ENCODE peak calls at places on chromosomes 7 and 10, in six cellular contexts. One of them, this sample, is unnamed.

GRCh38 chr7:101390901-101391301 is 28.2 kb downstream of the COL26A1 start:
- DNase-seq in PC-3: no peak
- DNase-seq in lower leg skin: no peak
- DNase-seq in heart right ventricle: peak; percentile 55
- DNase-seq in HFFc6: no peak
- DNase-seq in AG04450: no peak
- DNase-seq in this sample: no peak

GRCh38 chr7:133957860-133958259 is 169.3 kb upstream of the LRGUK start:
- DNase-seq in PC-3: no peak
- DNase-seq in lower leg skin: no peak
- DNase-seq in heart right ventricle: no peak
- DNase-seq in HFFc6: no peak
- DNase-seq in AG04450: no peak
- DNase-seq in this sample: no peak

GRCh38 chr7:99955247-99955646 is 20.6 kb downstream of the AZGP1 start:
- DNase-seq in PC-3: peak; percentile 74
- DNase-seq in lower leg skin: no peak
- DNase-seq in heart right ventricle: no peak
- DNase-seq in HFFc6: no peak
- DNase-seq in AG04450: no peak
- DNase-seq in this sample: no peak

GRCh38 chr7:38232475-38233366 is 40.7 kb downstream of the TARP start:
- DNase-seq in PC-3: no peak
- DNase-seq in lower leg skin: no peak
- DNase-seq in heart right ventricle: no peak
- DNase-seq in HFFc6: no peak
- DNase-seq in AG04450: no peak
- DNase-seq in this sample: no peak

GRCh38 chr10:78899098-78899754 is 169.5 kb upstream of the ZMIZ1 start:
- DNase-seq in PC-3: no peak
- DNase-seq in lower leg skin: no peak
- DNase-seq in heart right ventricle: peak; percentile 3
- DNase-seq in HFFc6: no peak
- DNase-seq in AG04450: no peak
- DNase-seq in this sample: peak; percentile 65

GRCh38 chr7:155298288-155298833 is 683 bp downstream of the INSIG1 start:
- DNase-seq in PC-3: no peak
- DNase-seq in lower leg skin: peak; percentile 12
- DNase-seq in heart right ventricle: no peak
- DNase-seq in HFFc6: no peak
- DNase-seq in AG04450: no peak
- DNase-seq in this sample: no peak

GRCh38 chr10:25382029-25382810 is 207.4 kb downstream of the GPR158 start:
- DNase-seq in PC-3: no peak
- DNase-seq in lower leg skin: no peak
- DNase-seq in heart right ventricle: no peak
- DNase-seq in HFFc6: no peak
- DNase-seq in AG04450: no peak
- DNase-seq in this sample: no peak

GRCh38 chr10:32318476-32318896 is 28.5 kb downstream of the EPC1 start:
- DNase-seq in PC-3: no peak
- DNase-seq in lower leg skin: peak; percentile 23
- DNase-seq in heart right ventricle: peak; percentile 11
- DNase-seq in HFFc6: no peak
- DNase-seq in AG04450: no peak
- DNase-seq in this sample: no peak

GRCh38 chr7:107609861-107610260 is 29.8 kb downstream of the BCAP29 start:
- DNase-seq in PC-3: no peak
- DNase-seq in lower leg skin: no peak
- DNase-seq in heart right ventricle: no peak
- DNase-seq in HFFc6: no peak
- DNase-seq in AG04450: no peak
- DNase-seq in this sample: no peak

GRCh38 chr7:101816499-101817030 is 861 bp upstream of the CUX1 start:
- DNase-seq in PC-3: peak; percentile 43
- DNase-seq in lower leg skin: no peak
- DNase-seq in heart right ventricle: peak; percentile 44
- DNase-seq in HFFc6: no peak
- DNase-seq in AG04450: no peak
- DNase-seq in this sample: no peak

GRCh38 chr7:98826400-98826799 is 43.4 kb downstream of the TMEM130 start:
- DNase-seq in PC-3: no peak
- DNase-seq in lower leg skin: no peak
- DNase-seq in heart right ventricle: no peak
- DNase-seq in HFFc6: no peak
- DNase-seq in AG04450: no peak
- DNase-seq in this sample: no peak

DNA sequence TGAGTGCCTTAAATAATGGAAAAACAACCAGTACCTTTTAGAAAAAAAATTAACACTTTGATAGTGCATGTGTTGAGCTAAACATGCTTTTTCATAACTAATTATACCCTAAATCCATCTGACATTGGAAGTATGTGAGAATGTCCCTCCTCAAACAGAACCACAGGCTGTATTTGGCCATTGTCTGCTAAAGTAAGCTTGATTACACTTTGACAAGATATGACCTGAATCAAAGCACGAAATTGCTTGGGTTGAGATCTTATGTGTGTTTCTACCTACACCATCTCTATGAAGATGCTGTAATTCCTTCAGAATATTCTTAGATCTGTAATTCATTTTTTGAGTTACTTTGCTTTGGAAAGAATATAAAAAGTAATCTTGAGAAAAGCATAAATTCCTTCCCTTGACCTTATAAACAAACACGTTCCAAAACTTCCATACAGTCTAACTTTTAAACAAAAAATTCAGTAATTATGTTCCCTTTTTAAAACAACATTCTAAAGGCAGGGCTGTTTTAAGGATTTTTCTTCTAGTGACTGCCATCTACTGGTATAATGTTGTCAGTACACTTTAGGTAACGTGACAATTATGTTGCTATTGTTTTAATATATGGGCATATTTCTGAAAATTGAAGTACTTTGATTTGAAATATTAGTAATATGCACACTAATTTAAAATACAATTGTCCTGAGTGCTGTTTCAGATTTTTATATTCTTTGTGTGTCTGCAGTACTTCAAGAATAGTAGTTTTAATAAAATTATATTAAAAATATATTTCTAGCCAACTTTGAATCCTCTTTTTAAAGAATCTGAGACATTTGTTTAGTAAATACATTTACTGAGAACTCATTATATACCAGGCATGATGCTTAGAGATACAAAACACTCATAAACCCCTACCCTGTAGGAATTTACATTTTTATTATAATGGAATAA is 20.9 kb downstream of the CD36 start:
- DNase-seq in PC-3: peak; percentile 62
- DNase-seq in lower leg skin: no peak
- DNase-seq in heart right ventricle: no peak
- DNase-seq in HFFc6: peak; percentile 37
- DNase-seq in AG04450: no peak
- DNase-seq in this sample: no peak
- TF ChIP-seq CTCF in PC-3: peak; percentile 80
- TF ChIP-seq CTCF in lower leg skin: no peak
- TF ChIP-seq CTCF in heart right ventricle: peak; percentile 68
- TF ChIP-seq CTCF in HFFc6: peak; percentile 94
- TF ChIP-seq CTCF in AG04450: peak; percentile 64
- TF ChIP-seq CTCF in this sample: peak; percentile 73

GRCh38 chr10:58712982-58713381 is 200.3 kb downstream of the BICC1 start:
- DNase-seq in PC-3: peak; percentile 33
- DNase-seq in lower leg skin: no peak
- DNase-seq in heart right ventricle: no peak
- DNase-seq in HFFc6: no peak
- DNase-seq in AG04450: no peak
- DNase-seq in this sample: no peak

GRCh38 chr10:58712136-58712535 is 199.5 kb downstream of the BICC1 start:
- DNase-seq in PC-3: no peak
- DNase-seq in lower leg skin: no peak
- DNase-seq in heart right ventricle: no peak
- DNase-seq in HFFc6: no peak
- DNase-seq in AG04450: no peak
- DNase-seq in this sample: no peak

GRCh38 chr10:58715056-58715455 is 202.4 kb downstream of the BICC1 start:
- DNase-seq in PC-3: no peak
- DNase-seq in lower leg skin: no peak
- DNase-seq in heart right ventricle: no peak
- DNase-seq in HFFc6: no peak
- DNase-seq in AG04450: no peak
- DNase-seq in this sample: no peak

GRCh38 chr10:58718596-58718995 is 205.9 kb downstream of the BICC1 start:
- DNase-seq in PC-3: no peak
- DNase-seq in lower leg skin: no peak
- DNase-seq in heart right ventricle: no peak
- DNase-seq in HFFc6: no peak
- DNase-seq in AG04450: no peak
- DNase-seq in this sample: no peak

GRCh38 chr10:58714436-58714835 is 201.8 kb downstream of the BICC1 start:
- DNase-seq in PC-3: no peak
- DNase-seq in lower leg skin: no peak
- DNase-seq in heart right ventricle: no peak
- DNase-seq in HFFc6: no peak
- DNase-seq in AG04450: no peak
- DNase-seq in this sample: no peak
- TF ChIP-seq CTCF in PC-3: peak; percentile 12
- TF ChIP-seq CTCF in lower leg skin: no peak
- TF ChIP-seq CTCF in heart right ventricle: no peak
- TF ChIP-seq CTCF in HFFc6: no peak
- TF ChIP-seq CTCF in AG04450: no peak
- TF ChIP-seq CTCF in this sample: no peak

DNA sequence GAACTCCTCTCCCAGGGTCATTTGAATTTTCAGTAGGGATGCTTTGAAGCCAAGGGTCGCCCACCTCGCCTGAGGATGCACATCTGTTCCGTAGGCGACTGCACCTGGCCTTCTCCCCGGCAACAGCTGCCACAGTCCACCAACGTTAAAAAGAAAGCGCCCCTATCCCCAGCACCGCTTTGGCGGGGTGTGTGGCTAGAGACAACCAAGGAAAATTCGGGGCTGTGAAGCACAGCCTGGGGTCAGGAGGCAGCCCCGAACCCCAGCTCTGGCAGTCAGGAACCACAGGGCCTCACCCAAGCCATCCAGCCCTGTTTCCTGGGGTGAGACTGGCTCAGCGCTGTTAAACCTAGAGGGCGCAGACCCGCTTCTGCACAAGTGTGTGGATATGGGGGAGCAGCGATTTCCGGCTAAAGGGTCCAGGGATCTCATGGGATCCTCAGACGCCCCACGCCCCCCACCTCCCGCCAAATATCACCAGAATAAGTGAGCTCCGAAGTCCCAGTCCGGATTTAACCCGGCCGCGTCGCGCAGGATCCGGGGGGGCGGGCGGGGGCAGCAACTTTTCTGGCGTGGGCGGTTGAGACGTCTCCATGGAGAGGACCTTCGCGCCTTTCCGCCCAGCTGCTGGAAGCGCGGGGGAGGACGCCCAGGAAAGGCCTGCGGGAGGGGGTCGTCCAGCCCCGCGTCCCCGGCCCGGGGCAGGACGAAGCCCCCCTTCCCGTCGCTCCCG is 821 bp downstream of the ZC3HAV1L start:
- DNase-seq in PC-3: peak; percentile 16
- DNase-seq in lower leg skin: no peak
- DNase-seq in heart right ventricle: peak; percentile 56
- DNase-seq in HFFc6: no peak
- DNase-seq in AG04450: no peak
- DNase-seq in this sample: no peak
- TF ChIP-seq CTCF in PC-3: no peak
- TF ChIP-seq CTCF in lower leg skin: no peak
- TF ChIP-seq CTCF in heart right ventricle: no peak
- TF ChIP-seq CTCF in HFFc6: no peak
- TF ChIP-seq CTCF in AG04450: peak; percentile 6
- TF ChIP-seq CTCF in this sample: no peak

GRCh38 chr10:55943403-55943802 is 417.7 kb downstream of the ZWINT start:
- DNase-seq in PC-3: no peak
- DNase-seq in lower leg skin: no peak
- DNase-seq in heart right ventricle: no peak
- DNase-seq in HFFc6: no peak
- DNase-seq in AG04450: no peak
- DNase-seq in this sample: no peak
- TF ChIP-seq CTCF in PC-3: no peak
- TF ChIP-seq CTCF in lower leg skin: no peak
- TF ChIP-seq CTCF in heart right ventricle: no peak
- TF ChIP-seq CTCF in HFFc6: no peak
- TF ChIP-seq CTCF in AG04450: no peak
- TF ChIP-seq CTCF in this sample: no peak

GRCh38 chr7:7969306-7970112 is 913 bp downstream of the GLCCI1 start:
- DNase-seq in PC-3: peak; percentile 33
- DNase-seq in lower leg skin: peak; percentile 26
- DNase-seq in heart right ventricle: peak; percentile 26
- DNase-seq in HFFc6: peak; percentile 28
- DNase-seq in AG04450: no peak
- DNase-seq in this sample: peak; percentile 85
- TF ChIP-seq CTCF in PC-3: no peak
- TF ChIP-seq CTCF in lower leg skin: no peak
- TF ChIP-seq CTCF in heart right ventricle: no peak
- TF ChIP-seq CTCF in HFFc6: no peak
- TF ChIP-seq CTCF in AG04450: no peak
- TF ChIP-seq CTCF in this sample: peak; percentile 19

DNA sequence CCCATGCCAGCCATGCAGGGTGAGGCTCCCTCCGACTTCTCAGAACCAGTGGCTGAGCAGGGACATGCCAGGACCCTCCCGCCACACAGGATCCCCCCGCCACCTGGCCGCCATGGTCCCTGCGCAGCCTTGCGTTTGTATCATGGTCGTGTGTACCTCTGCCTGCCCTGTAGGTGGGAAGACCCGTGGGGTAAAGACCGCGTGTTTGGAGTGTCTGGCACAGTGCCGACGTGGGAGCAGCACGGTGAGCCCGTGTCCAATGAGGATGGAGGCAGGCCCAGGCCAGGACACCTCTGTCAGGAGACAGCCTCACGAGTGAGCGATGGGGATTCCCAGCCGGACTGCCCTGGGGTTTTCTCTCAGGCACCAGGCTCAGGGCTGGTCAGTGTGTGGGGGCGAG is 31.9 kb downstream of the NKX6-2 start:
- DNase-seq in PC-3: no peak
- DNase-seq in lower leg skin: no peak
- DNase-seq in heart right ventricle: no peak
- DNase-seq in HFFc6: no peak
- DNase-seq in AG04450: no peak
- DNase-seq in this sample: no peak
- TF ChIP-seq CTCF in PC-3: no peak
- TF ChIP-seq CTCF in lower leg skin: no peak
- TF ChIP-seq CTCF in heart right ventricle: no peak
- TF ChIP-seq CTCF in HFFc6: no peak
- TF ChIP-seq CTCF in AG04450: no peak
- TF ChIP-seq CTCF in this sample: no peak

GRCh38 chr7:91852263-91852741 is 28.2 kb downstream of the MTERF1 start:
- DNase-seq in PC-3: peak; percentile 64
- DNase-seq in lower leg skin: no peak
- DNase-seq in heart right ventricle: no peak
- DNase-seq in HFFc6: peak; percentile 13
- DNase-seq in AG04450: no peak
- DNase-seq in this sample: no peak
- TF ChIP-seq CTCF in PC-3: peak; percentile 68
- TF ChIP-seq CTCF in lower leg skin: no peak
- TF ChIP-seq CTCF in heart right ventricle: no peak
- TF ChIP-seq CTCF in HFFc6: peak; percentile 66
- TF ChIP-seq CTCF in AG04450: no peak
- TF ChIP-seq CTCF in this sample: no peak

GRCh38 chr7:56097700-56098099 is 4.9 kb upstream of the PHKG1 start:
- DNase-seq in PC-3: peak; percentile 24
- DNase-seq in lower leg skin: peak; percentile 69
- DNase-seq in heart right ventricle: peak; percentile 29
- DNase-seq in HFFc6: peak; percentile 84
- DNase-seq in AG04450: peak; percentile 72
- DNase-seq in this sample: no peak

GRCh38 chr7:56105508-56105907 is 768 bp downstream of the CHCHD2 start:
- DNase-seq in PC-3: peak; percentile 49
- DNase-seq in lower leg skin: no peak
- DNase-seq in heart right ventricle: no peak
- DNase-seq in HFFc6: peak; percentile 82
- DNase-seq in AG04450: peak; percentile 57
- DNase-seq in this sample: no peak

GRCh38 chr7:56099653-56100052 is 6.6 kb downstream of the CHCHD2 start:
- DNase-seq in PC-3: no peak
- DNase-seq in lower leg skin: no peak
- DNase-seq in heart right ventricle: no peak
- DNase-seq in HFFc6: no peak
- DNase-seq in AG04450: no peak
- DNase-seq in this sample: no peak
- TF ChIP-seq CTCF in PC-3: no peak
- TF ChIP-seq CTCF in lower leg skin: no peak
- TF ChIP-seq CTCF in heart right ventricle: no peak
- TF ChIP-seq CTCF in HFFc6: peak; percentile 20
- TF ChIP-seq CTCF in AG04450: no peak
- TF ChIP-seq CTCF in this sample: no peak